ENCODE peak calls at places on chromosomes 16 and 17, in seven cellular contexts. D is substantia nigra, L is Peyer's patch, S is HFF-Myc, W is kidney epithelial cell, Q is brain microvascular endothelial cell, H is ACHN. T is an unnamed sample.

GRCh38 chr17:38674013-38674748 is 576 bp downstream of the EPOP start:
- DNase-seq in D (no peak), L (peak), S (no peak), W (no peak), Q (no peak), H (no peak), T (no peak)

GRCh38 chr17:27362909-27363308 is 69.0 kb downstream of the WSB1 start:
- DNase-seq in D (no peak), L (no peak), S (no peak), W (no peak), Q (no peak), H (no peak), T (no peak)

GRCh38 chr17:44314869-44315661 is 6.7 kb downstream of the RUNDC3A start:
- DNase-seq in D (no peak), L (no peak), S (no peak), W (no peak), Q (peak), H (peak), T (no peak)

GRCh38 chr16:9436175-9436574 is 344.7 kb downstream of the HAPSTR1 start:
- DNase-seq in D (no peak), L (no peak), S (no peak), W (no peak), Q (no peak), H (no peak), T (no peak)

GRCh38 chr17:28509784-28510183 is 3.6 kb downstream of the FOXN1 start:
- DNase-seq in D (no peak), L (no peak), S (no peak), W (no peak), Q (no peak), H (no peak), T (no peak)

GRCh38 chr16:83579431-83579830 is 228.3 kb upstream of the HSBP1 start:
- DNase-seq in D (no peak), L (no peak), S (no peak), W (no peak), Q (no peak), H (peak), T (no peak)

GRCh38 chr17:75791251-75791650 is 6.6 kb downstream of the UNK start:
- DNase-seq in D (no peak), L (no peak), S (no peak), W (no peak), Q (no peak), H (no peak), T (no peak)

GRCh38 chr16:81005644-81006471 is 827 bp downstream of the CMC2 start:
- DNase-seq in D (no peak), L (peak), S (no peak), W (no peak), Q (no peak), H (peak), T (peak)

GRCh38 chr16:46857261-46857962 is 26.4 kb upstream of the C16orf87 start:
- DNase-seq in D (peak), L (no peak), S (peak), W (peak), Q (peak), H (peak), T (no peak)

GRCh38 chr17:11511696-11512095 is 86.6 kb upstream of the DNAH9 start:
- DNase-seq in D (no peak), L (no peak), S (no peak), W (no peak), Q (no peak), H (no peak), T (no peak)

GRCh38 chr16:15618392-15618791 is 24.6 kb downstream of the MARF1 start:
- DNase-seq in D (no peak), L (no peak), S (no peak), W (no peak), Q (peak), H (peak), T (no peak)

GRCh38 chr16:997440-998051 is 16.0 kb downstream of the SOX8 start:
- DNase-seq in D (no peak), L (no peak), S (no peak), W (no peak), Q (no peak), H (peak), T (no peak)

GRCh38 chr16:80231888-80232287 is 308.9 kb upstream of the DYNLRB2 start:
- DNase-seq in D (no peak), L (no peak), S (peak), W (peak), Q (peak), H (peak), T (no peak)

GRCh38 chr16:89200124-89200849 is at the start of gene SLC22A31:
- DNase-seq in D (no peak), L (no peak), S (no peak), W (no peak), Q (no peak), H (no peak), T (no peak)

GRCh38 chr16:67110136-67110847 is 551 bp downstream of the PHAF1 start:
- DNase-seq in D (no peak), L (peak), S (no peak), W (no peak), Q (no peak), H (no peak), T (peak)

GRCh38 chr17:8141741-8142140 is 10.5 kb downstream of the PER1 start:
- DNase-seq in D (no peak), L (no peak), S (no peak), W (no peak), Q (no peak), H (no peak), T (no peak)

GRCh38 chr16:35750701-35751104 is 2291.3 kb downstream of the TP53TG3F start:
- DNase-seq in D (no peak), L (no peak), S (no peak), W (no peak), Q (no peak), H (no peak), T (no peak)

GRCh38 chr17:43983515-43984411 is 20.7 kb upstream of the NAGS start:
- DNase-seq in D (no peak), L (no peak), S (no peak), W (no peak), Q (no peak), H (no peak), T (no peak)

GRCh38 chr16:12613992-12614661 is 189.6 kb downstream of the CPPED1 start:
- DNase-seq in D (no peak), L (no peak), S (no peak), W (no peak), Q (no peak), H (no peak), T (no peak)

GRCh38 chr17:59362811-59363205 is 31.4 kb downstream of the YPEL2 start:
- DNase-seq in D (no peak), L (no peak), S (no peak), W (no peak), Q (no peak), H (no peak), T (no peak)

GRCh38 chr16:1137604-1138003 is 15.3 kb upstream of the CACNA1H start:
- DNase-seq in D (no peak), L (peak), S (peak), W (no peak), Q (peak), H (no peak), T (no peak)

T was measured in KG1.